ENCODE peak calls at places on chromosomes 4 and X, in nine cellular contexts. S is activated CD4-positive, alpha-beta T cell treated with anti-CD3 and anti-CD28 coated beads, Interleukin-2, amount 50 U/mL, for 1 hour; V is HuH-7; X is GM18507; F is cardiac muscle cell; O is OCI-LY7; J is activated gamma-delta T cell treated with Interleukin-2 at 50 U/mL for 16 hours; E is progenitor cell of endocrine pancreas; R is Kasumi-1. G is an unnamed sample.

GRCh38 chr4:185591679-185592141 is 56.4 kb upstream of the PDLIM3 start:
- DNase-seq in S (no peak), V (no peak), X (no peak), F (peak; percentile 67), O (no peak), J (no peak), E (no peak), R (no peak), G (no peak)

GRCh38 chr4:183832776-183833450 is 72.2 kb upstream of the STOX2 start:
- DNase-seq in S (no peak), V (no peak), X (no peak), F (no peak), O (no peak), J (no peak), E (no peak), R (no peak), G (no peak)

GRCh38 chr4:142778430-142778829 is 67.7 kb downstream of the INPP4B start:
- DNase-seq in S (no peak), V (no peak), X (no peak), F (peak; percentile 25), O (no peak), J (no peak), E (no peak), R (no peak), G (no peak)

GRCh38 chrX:130909469-130910136 is 6.6 kb upstream of the ENOX2 start:
- DNase-seq in S (no peak), V (no peak), X (no peak), F (no peak), O (no peak), J (no peak), E (no peak), R (no peak), G (no peak)

GRCh38 chrX:136488706-136489105 is 959 bp downstream of the BRS3 start:
- DNase-seq in S (no peak), V (no peak), X (no peak), F (no peak), O (no peak), J (no peak), E (no peak), R (no peak), G (no peak)

GRCh38 chrX:71111141-71111843 is at the start of gene IL2RG:
- DNase-seq in S (peak; percentile 69), V (no peak), X (no peak), F (no peak), O (peak; percentile 84), J (peak; percentile 75), E (no peak), R (peak; percentile 61), G (peak; percentile 93)

GRCh38 chr4:24601121-24601520 is 16.8 kb upstream of the DHX15 start:
- DNase-seq in S (no peak), V (no peak), X (no peak), F (no peak), O (no peak), J (no peak), E (no peak), R (no peak), G (no peak)

GRCh38 chrX:113260474-113260873 is 419.8 kb upstream of the AMOT start:
- DNase-seq in S (no peak), V (no peak), X (no peak), F (peak; percentile 3), O (no peak), J (no peak), E (no peak), R (peak; percentile 0), G (no peak)

GRCh38 chr4:29243054-29243453 is 1477.1 kb upstream of the PCDH7 start:
- DNase-seq in S (no peak), V (no peak), X (no peak), F (no peak), O (no peak), J (no peak), E (no peak), R (no peak), G (no peak)

GRCh38 chr4:75549019-75549418 is 6.8 kb upstream of the ODAPH start:
- DNase-seq in S (no peak), V (no peak), X (no peak), F (no peak), O (no peak), J (no peak), E (no peak), R (no peak), G (no peak)

GRCh38 chrX:69424161-69424560 is 80.0 kb upstream of the NALF2 start:
- DNase-seq in S (no peak), V (no peak), X (no peak), F (peak; percentile 30), O (peak; percentile 5), J (no peak), E (no peak), R (peak; percentile 34), G (no peak)

GRCh38 chrX:72258174-72258573 is 18.9 kb downstream of the RPS4X start:
- DNase-seq in S (no peak), V (peak; percentile 33), X (no peak), F (peak; percentile 77), O (no peak), J (no peak), E (no peak), R (no peak), G (no peak)

GRCh38 chr4:121697626-121698025 is 846 bp upstream of the ANXA5 start:
- DNase-seq in S (no peak), V (no peak), X (no peak), F (no peak), O (no peak), J (no peak), E (no peak), R (no peak), G (peak; percentile 4)

GRCh38 chrX:40088803-40089540 is 8.8 kb downstream of the BCOR start:
- DNase-seq in S (no peak), V (no peak), X (no peak), F (no peak), O (no peak), J (no peak), E (no peak), R (no peak), G (no peak)

GRCh38 chr4:169492436-169493163 is 119.8 kb downstream of the NEK1 start:
- DNase-seq in S (peak; percentile 6), V (peak; percentile 45), X (peak; percentile 11), F (peak; percentile 56), O (peak; percentile 45), J (no peak), E (no peak), R (peak; percentile 65), G (peak; percentile 17)

GRCh38 chr4:3851881-3852280 is 85.7 kb downstream of the ADRA2C start:
- DNase-seq in S (no peak), V (no peak), X (no peak), F (no peak), O (no peak), J (no peak), E (no peak), R (no peak), G (no peak)

GRCh38 chrX:78019586-78020483 is 50.4 kb upstream of the PGAM4 start:
- DNase-seq in S (no peak), V (no peak), X (no peak), F (no peak), O (no peak), J (no peak), E (no peak), R (no peak), G (no peak)

GRCh38 chrX:134423606-134424005 is 36.4 kb upstream of the HPRT1 start:
- DNase-seq in S (no peak), V (no peak), X (no peak), F (peak; percentile 50), O (peak; percentile 21), J (no peak), E (no peak), R (peak; percentile 26), G (no peak)

GRCh38 chr4:1060121-1060520 is 48.7 kb downstream of the FGFRL1 start:
- DNase-seq in S (no peak), V (no peak), X (no peak), F (no peak), O (no peak), J (no peak), E (no peak), R (no peak), G (no peak)

GRCh38 chrX:103200951-103201529 is 13.9 kb upstream of the BEX4 start:
- DNase-seq in S (no peak), V (no peak), X (no peak), F (no peak), O (no peak), J (no peak), E (no peak), R (no peak), G (no peak)

GRCh38 chr4:101967697-101968346 is 177.3 kb downstream of the BANK1 start:
- DNase-seq in S (no peak), V (no peak), X (no peak), F (peak; percentile 28), O (no peak), J (no peak), E (no peak), R (no peak), G (no peak)

GRCh38 chr4:14906805-14907204 is 95.5 kb upstream of the CPEB2 start:
- DNase-seq in S (no peak), V (no peak), X (no peak), F (no peak), O (no peak), J (no peak), E (no peak), R (peak; percentile 41), G (no peak)

GRCh38 chrX:33160273-33160672 is 51.1 kb downstream of the DMD start:
- DNase-seq in S (no peak), V (no peak), X (no peak), F (no peak), O (no peak), J (no peak), E (no peak), R (no peak), G (no peak)

GRCh38 chrX:102950908-102951866 is 14.1 kb downstream of the RAB40AL start:
- DNase-seq in S (peak; percentile 54), V (peak; percentile 34), X (peak; percentile 0), F (peak; percentile 50), O (peak; percentile 16), J (peak; percentile 48), E (peak; percentile 44), R (peak; percentile 57), G (peak; percentile 32)

GRCh38 chr4:3221996-3222395 is 27.0 kb upstream of the MSANTD1 start:
- DNase-seq in S (no peak), V (no peak), X (no peak), F (no peak), O (no peak), J (no peak), E (no peak), R (no peak), G (no peak)